ENCODE peak calls at places on chromosome 11, in six cellular contexts. U is stomach; Z is left ventricle myocardium inferior; E is progenitor cell of endocrine pancreas; A is endothelial cell; D is activated CD8-positive, alpha-beta T cell treated with anti-CD3 and anti-CD28 coated beads for 36 hours. S is an unnamed sample.

GRCh38 chr11:17383466-17383865 is 5.0 kb downstream of the KCNJ11 start:
- DNase-seq in U (no peak), Z (no peak), E (no peak), A (no peak), D (no peak), S (no peak)

GRCh38 chr11:117771197-117771596 is 25.8 kb downstream of the DSCAML1 start:
- DNase-seq in U (no peak), Z (no peak), E (no peak), A (no peak), D (no peak), S (no peak)

GRCh38 chr11:69925366-69926196 is 106.4 kb upstream of the FGF3 start:
- DNase-seq in U (no peak), Z (no peak), E (no peak), A (no peak), D (no peak), S (no peak)

GRCh38 chr11:119864836-119865235 is 135.8 kb upstream of the NECTIN1 start:
- DNase-seq in U (no peak), Z (no peak), E (no peak), A (no peak), D (no peak), S (no peak)

GRCh38 chr11:94641167-94641761 is 74.1 kb downstream of the PIWIL4 start:
- DNase-seq in U (no peak), Z (peak), E (no peak), A (no peak), D (no peak), S (no peak)

GRCh38 chr11:15816270-15816871 is 540.0 kb downstream of the SOX6 start:
- DNase-seq in U (no peak), Z (no peak), E (no peak), A (no peak), D (peak), S (no peak)

GRCh38 chr11:133928628-133929059 is 28.1 kb downstream of the IGSF9B start:
- DNase-seq in U (peak), Z (no peak), E (no peak), A (no peak), D (peak), S (no peak)

GRCh38 chr11:43943357-43943930 is 1.0 kb downstream of the C11orf96 start:
- DNase-seq in U (no peak), Z (no peak), E (no peak), A (peak), D (no peak), S (peak)

GRCh38 chr11:71222318-71223080 is 29.9 kb downstream of the SHANK2 start:
- DNase-seq in U (no peak), Z (peak), E (no peak), A (no peak), D (no peak), S (no peak)

GRCh38 chr11:118198370-118198769 is 21.9 kb upstream of the SCN2B start:
- DNase-seq in U (peak), Z (peak), E (peak), A (peak), D (peak), S (peak)

GRCh38 chr11:130022799-130023198 is 20.2 kb upstream of the PRDM10 start:
- DNase-seq in U (no peak), Z (no peak), E (no peak), A (no peak), D (no peak), S (no peak)

GRCh38 chr11:134101292-134101691 is 32.4 kb downstream of the JAM3 start:
- DNase-seq in U (no peak), Z (no peak), E (no peak), A (no peak), D (no peak), S (no peak)

GRCh38 chr11:60899021-60899936 is 7.1 kb downstream of the PRPF19 start:
- DNase-seq in U (peak), Z (no peak), E (no peak), A (peak), D (peak), S (peak)

GRCh38 chr11:70128435-70128906 is 50.4 kb downstream of the ANO1 start:
- DNase-seq in U (peak), Z (no peak), E (no peak), A (no peak), D (no peak), S (no peak)

GRCh38 chr11:125173556-125173955 is 9.0 kb downstream of the PKNOX2 start:
- DNase-seq in U (no peak), Z (no peak), E (no peak), A (no peak), D (no peak), S (no peak)

GRCh38 chr11:109586789-109587188 is 164.8 kb downstream of the C11orf87 start:
- DNase-seq in U (no peak), Z (no peak), E (no peak), A (peak), D (no peak), S (no peak)

GRCh38 chr11:126492331-126492730 is 136.8 kb downstream of the ST3GAL4 start:
- DNase-seq in U (no peak), Z (no peak), E (no peak), A (no peak), D (no peak), S (no peak)

GRCh38 chr11:109480251-109480650 is 58.3 kb downstream of the C11orf87 start:
- DNase-seq in U (no peak), Z (no peak), E (no peak), A (no peak), D (no peak), S (no peak)

GRCh38 chr11:35464308-35464707 is 45.0 kb upstream of the SLC1A2 start:
- DNase-seq in U (no peak), Z (no peak), E (no peak), A (peak), D (no peak), S (no peak)
- TF ChIP-seq CTCF in U (no peak), Z (no peak), E (peak), A (no peak), D (no peak), S (no peak)

GRCh38 chr11:82908311-82908710 is 6.8 kb downstream of the DDIAS start:
- DNase-seq in U (no peak), Z (no peak), E (no peak), A (no peak), D (no peak), S (no peak)

GRCh38 chr11:82907376-82907775 is 5.8 kb downstream of the DDIAS start:
- DNase-seq in U (no peak), Z (no peak), E (no peak), A (no peak), D (no peak), S (no peak)

GRCh38 chr11:82906931-82907330 is 5.4 kb downstream of the DDIAS start:
- DNase-seq in U (no peak), Z (no peak), E (no peak), A (no peak), D (no peak), S (no peak)

GRCh38 chr11:82903843-82904586 is 2.5 kb downstream of the DDIAS start:
- DNase-seq in U (no peak), Z (no peak), E (no peak), A (no peak), D (no peak), S (no peak)

GRCh38 chr11:82906236-82906635 is 4.7 kb downstream of the DDIAS start:
- DNase-seq in U (no peak), Z (no peak), E (no peak), A (no peak), D (no peak), S (peak)
- TF ChIP-seq CTCF in U (peak), Z (peak), E (peak), A (peak), D (peak), S (peak)

GRCh38 chr11:13364388-13364787 is 86.8 kb downstream of the BMAL1 start:
- DNase-seq in U (no peak), Z (no peak), E (no peak), A (no peak), D (no peak), S (no peak)

GRCh38 chr11:13367115-13367514 is 89.5 kb downstream of the BMAL1 start:
- DNase-seq in U (no peak), Z (no peak), E (no peak), A (no peak), D (no peak), S (no peak)

GRCh38 chr11:13366266-13367026 is 88.9 kb downstream of the BMAL1 start:
- DNase-seq in U (no peak), Z (no peak), E (no peak), A (no peak), D (no peak), S (no peak)

GRCh38 chr11:13362596-13363109 is 85.1 kb downstream of the BMAL1 start:
- DNase-seq in U (no peak), Z (no peak), E (no peak), A (no peak), D (no peak), S (no peak)

DNA sequence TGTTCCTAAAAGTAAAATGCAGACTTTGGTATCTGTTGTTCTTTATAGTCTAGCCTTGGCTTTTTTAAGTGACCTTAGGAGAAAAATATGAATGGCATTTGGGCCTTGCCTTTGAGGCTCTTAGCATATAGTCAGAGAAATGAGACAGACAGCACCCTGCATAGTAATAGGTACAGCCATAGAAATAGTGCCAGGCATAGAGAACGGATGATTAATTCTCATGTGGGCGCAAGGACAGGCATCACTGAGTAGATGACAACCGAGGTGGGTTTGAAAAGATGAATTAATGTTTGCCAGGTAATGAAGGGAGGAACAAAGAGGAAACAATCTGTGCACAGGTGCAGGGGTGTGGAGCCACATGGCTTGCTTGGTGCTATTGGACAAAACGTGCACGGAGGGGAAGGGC is 90.5 kb downstream of the BMAL1 start:
- DNase-seq in U (no peak), Z (no peak), E (no peak), A (no peak), D (no peak), S (no peak)
- TF ChIP-seq CTCF in U (no peak), Z (no peak), E (no peak), A (no peak), D (no peak), S (no peak)

GRCh38 chr11:66328307-66329144 is 7.7 kb downstream of the RIN1 start:
- DNase-seq in U (peak), Z (peak), E (peak), A (peak), D (peak), S (peak)
- TF ChIP-seq CTCF in U (peak), Z (peak), E (peak), A (peak), D (peak), S (peak)